ENCODE peak calls at places on chromosomes 3 and 15, in five cellular contexts. K, P, Y, J and S are unnamed samples.

GRCh38 chr15:63909819-63910437 is 76.2 kb upstream of the HERC1 start:
- DNase-seq in K (peak), P (no peak), Y (no peak), J (no peak), S (peak)

GRCh38 chr3:133054572-133054971 is 16.4 kb downstream of the TMEM108 start:
- DNase-seq in K (no peak), P (no peak), Y (no peak), J (no peak), S (no peak)

GRCh38 chr3:18987070-18987469 is 161.2 kb upstream of the KCNH8 start:
- DNase-seq in K (no peak), P (no peak), Y (no peak), J (no peak), S (no peak)

GRCh38 chr15:47663106-47663505 is 54.2 kb upstream of the SEMA6D start:
- DNase-seq in K (no peak), P (no peak), Y (no peak), J (no peak), S (no peak)

GRCh38 chr3:126979076-126979628 is 3.8 kb upstream of the PLXNA1 start:
- DNase-seq in K (no peak), P (no peak), Y (no peak), J (no peak), S (no peak)

GRCh38 chr3:138329127-138329983 is at the start of gene NME9:
- DNase-seq in K (peak), P (peak), Y (peak), J (peak), S (peak)

GRCh38 chr3:6739288-6739687 is 121.6 kb upstream of the GRM7 start:
- DNase-seq in K (no peak), P (no peak), Y (no peak), J (no peak), S (no peak)

GRCh38 chr15:31440754-31441298 is 114.2 kb downstream of the KLF13 start:
- DNase-seq in K (no peak), P (peak), Y (peak), J (peak), S (peak)

GRCh38 chr15:80931191-80931590 is 58.4 kb downstream of the MESD start:
- DNase-seq in K (no peak), P (no peak), Y (no peak), J (no peak), S (no peak)

GRCh38 chr3:141191097-141191749 is 40.4 kb upstream of the PXYLP1 start:
- DNase-seq in K (peak), P (no peak), Y (no peak), J (no peak), S (no peak)

GRCh38 chr15:98801234-98801561 is 152.9 kb downstream of the IGF1R start:
- DNase-seq in K (no peak), P (peak), Y (no peak), J (peak), S (no peak)

GRCh38 chr3:190261740-190262139 is 60.5 kb downstream of the CLDN1 start:
- DNase-seq in K (peak), P (no peak), Y (no peak), J (no peak), S (no peak)

GRCh38 chr3:147113293-147114045 is 292.9 kb downstream of the ZIC4 start:
- DNase-seq in K (peak), P (no peak), Y (no peak), J (no peak), S (no peak)

GRCh38 chr15:73885954-73886700 is 12.8 kb downstream of the TBC1D21 start:
- DNase-seq in K (no peak), P (no peak), Y (no peak), J (no peak), S (no peak)

GRCh38 chr15:92714071-92714456 is 58.5 kb upstream of the FAM174B start:
- DNase-seq in K (peak), P (no peak), Y (no peak), J (peak), S (no peak)

GRCh38 chr3:194615221-194615620 is 18.0 kb downstream of the TMEM44 start:
- DNase-seq in K (no peak), P (no peak), Y (no peak), J (no peak), S (no peak)

GRCh38 chr3:46607603-46608028 is 4.7 kb upstream of the FAM240A start:
- DNase-seq in K (no peak), P (no peak), Y (no peak), J (peak), S (no peak)

GRCh38 chr3:3683261-3683660 is 116.0 kb upstream of the LRRN1 start:
- DNase-seq in K (peak), P (no peak), Y (no peak), J (no peak), S (no peak)

GRCh38 chr15:38647683-38648082 is 83.1 kb upstream of the RASGRP1 start:
- DNase-seq in K (peak), P (no peak), Y (no peak), J (no peak), S (peak)

GRCh38 chr3:153144779-153145178 is 17.2 kb upstream of the RAP2B start:
- DNase-seq in K (peak), P (no peak), Y (no peak), J (no peak), S (no peak)

GRCh38 chr3:45635475-45636256 is 41.1 kb downstream of the LIMD1 start:
- DNase-seq in K (peak), P (no peak), Y (no peak), J (no peak), S (no peak)

GRCh38 chr15:62413147-62413546 is 248.1 kb upstream of the C2CD4B start:
- DNase-seq in K (no peak), P (no peak), Y (no peak), J (no peak), S (no peak)

GRCh38 chr15:39591896-39592315 is 11.0 kb downstream of the THBS1 start:
- DNase-seq in K (no peak), P (no peak), Y (no peak), J (no peak), S (no peak)

GRCh38 chr3:50154476-50154839 is 666 bp upstream of the SEMA3F start:
- DNase-seq in K (no peak), P (no peak), Y (no peak), J (peak), S (no peak)

GRCh38 chr3:58202917-58203360 is 7.8 kb downstream of the DNASE1L3 start:
- DNase-seq in K (no peak), P (no peak), Y (no peak), J (no peak), S (no peak)

GRCh38 chr3:11721114-11721440 is 77.4 kb upstream of the VGLL4 start:
- DNase-seq in K (no peak), P (no peak), Y (no peak), J (no peak), S (peak)

GRCh38 chr3:46442591-46443530 is 21.8 kb downstream of the LTF start:
- DNase-seq in K (no peak), P (no peak), Y (no peak), J (peak), S (peak)

GRCh38 chr15:74131618-74132191 is 1.3 kb downstream of the ISLR2 start:
- DNase-seq in K (no peak), P (no peak), Y (no peak), J (no peak), S (no peak)

GRCh38 chr3:180828001-180828720 is 84.3 kb upstream of the FXR1 start:
- DNase-seq in K (no peak), P (no peak), Y (no peak), J (no peak), S (no peak)

GRCh38 chr3:175573226-175573625 is 714.1 kb downstream of the NAALADL2 start:
- DNase-seq in K (peak), P (no peak), Y (no peak), J (no peak), S (no peak)

GRCh38 chr3:190499157-190499556 is 14.7 kb upstream of the IL1RAP start:
- DNase-seq in K (no peak), P (no peak), Y (no peak), J (no peak), S (no peak)

GRCh38 chr15:80059786-80060489 is 462 bp downstream of the ZFAND6 start:
- DNase-seq in K (no peak), P (no peak), Y (no peak), J (peak), S (no peak)